ENCODE peak calls at places on chromosomes 5 and 9, in nine cellular contexts. X is astrocyte of the cerebellum, D is B cell, V is sigmoid colon, Q is Calu3, C is AG04450, M is dorsolateral prefrontal cortex, B is progenitor cell of endocrine pancreas, S is AG04449. W is an unnamed sample.

GRCh38 chr5:80744149-80744548 is 89.4 kb upstream of the DHFR start:
- DNase-seq in V (no peak), X (no peak), B (no peak), D (no peak), C (no peak), S (no peak), M (no peak), Q (no peak), W (no peak)

GRCh38 chr5:168023190-168023589 is 268.3 kb upstream of the WWC1 start:
- DNase-seq in M (peak), C (no peak), D (no peak), X (no peak), Q (no peak), V (peak), B (no peak), S (no peak), W (no peak)

GRCh38 chr5:58240286-58240685 is 219.6 kb downstream of the PLK2 start:
- DNase-seq in B (no peak), X (no peak), S (no peak), M (no peak), Q (no peak), D (no peak), V (no peak), C (peak), W (no peak)

GRCh38 chr9:131627846-131628820 is 82.8 kb downstream of the PRRT1B start:
- DNase-seq in X (peak), M (no peak), Q (no peak), C (no peak), B (no peak), S (no peak), V (no peak), D (peak), W (no peak)

GRCh38 chr5:15966066-15966640 is 213.4 kb downstream of the MARCHF11 start:
- DNase-seq in M (no peak), X (no peak), B (no peak), D (no peak), C (no peak), Q (no peak), V (no peak), S (no peak), W (no peak)

GRCh38 chr5:103260951-103261350 is 2.4 kb downstream of the MACIR start:
- DNase-seq in D (no peak), S (no peak), M (no peak), Q (no peak), C (no peak), X (no peak), V (no peak), B (no peak), W (no peak)

GRCh38 chr9:83062011-83062652 is 810 bp downstream of the RASEF start:
- DNase-seq in Q (peak), D (no peak), M (no peak), C (no peak), X (no peak), B (peak), S (no peak), V (no peak), W (no peak)

GRCh38 chr5:65982635-65983034 is 56.3 kb downstream of the ERBIN start:
- DNase-seq in M (no peak), C (no peak), V (no peak), B (no peak), X (no peak), S (no peak), Q (no peak), D (no peak), W (no peak)

GRCh38 chr9:134391319-134392231 is 65.3 kb downstream of the RXRA start:
- DNase-seq in X (no peak), B (no peak), V (no peak), S (no peak), D (peak), C (no peak), M (no peak), Q (no peak), W (no peak)

GRCh38 chr5:120452471-120452870 is 11.6 kb upstream of the PRR16 start:
- DNase-seq in Q (no peak), D (no peak), C (no peak), M (no peak), V (no peak), B (no peak), X (no peak), S (no peak), W (no peak)

GRCh38 chr5:179908528-179908927 is 831 bp upstream of the TBC1D9B start:
- DNase-seq in Q (no peak), D (no peak), S (no peak), V (no peak), C (no peak), M (no peak), B (peak), X (no peak), W (no peak)

GRCh38 chr9:124116683-124117363 is 105.3 kb downstream of the LHX2 start:
- DNase-seq in X (no peak), C (no peak), D (no peak), V (no peak), Q (no peak), B (no peak), S (no peak), M (no peak), W (no peak)

GRCh38 chr9:118575341-118576070 is 793.7 kb downstream of the BRINP1 start:
- DNase-seq in D (no peak), Q (no peak), X (no peak), M (no peak), C (no peak), S (no peak), B (no peak), V (no peak), W (no peak)

GRCh38 chr9:137255448-137256114 is 454 bp downstream of the NELFB start:
- DNase-seq in X (no peak), Q (peak), V (no peak), S (no peak), D (no peak), C (no peak), M (peak), B (peak), W (no peak)

GRCh38 chr5:145917288-145917687 is 19.1 kb upstream of the SH3RF2 start:
- DNase-seq in D (no peak), S (no peak), M (no peak), V (no peak), X (no peak), C (no peak), B (no peak), Q (no peak), W (no peak)

GRCh38 chr9:124030969-124031451 is 19.4 kb downstream of the LHX2 start:
- DNase-seq in X (peak), B (no peak), V (no peak), C (no peak), Q (no peak), S (peak), M (no peak), D (no peak), W (no peak)

GRCh38 chr5:2259494-2260107 is 376.9 kb upstream of the IRX4 start:
- DNase-seq in B (no peak), Q (no peak), X (no peak), M (no peak), C (no peak), V (no peak), S (no peak), D (no peak), W (no peak)

GRCh38 chr9:135478858-135479468 is 619 bp upstream of the PPP1R26 start:
- DNase-seq in M (no peak), B (peak), D (peak), C (no peak), X (no peak), Q (peak), S (no peak), V (peak), W (no peak)
- TF ChIP-seq CTCF in M (no peak), B (peak), D (peak), C (peak), X (peak), Q (no peak), S (peak), V (no peak), W (no peak)

DNA sequence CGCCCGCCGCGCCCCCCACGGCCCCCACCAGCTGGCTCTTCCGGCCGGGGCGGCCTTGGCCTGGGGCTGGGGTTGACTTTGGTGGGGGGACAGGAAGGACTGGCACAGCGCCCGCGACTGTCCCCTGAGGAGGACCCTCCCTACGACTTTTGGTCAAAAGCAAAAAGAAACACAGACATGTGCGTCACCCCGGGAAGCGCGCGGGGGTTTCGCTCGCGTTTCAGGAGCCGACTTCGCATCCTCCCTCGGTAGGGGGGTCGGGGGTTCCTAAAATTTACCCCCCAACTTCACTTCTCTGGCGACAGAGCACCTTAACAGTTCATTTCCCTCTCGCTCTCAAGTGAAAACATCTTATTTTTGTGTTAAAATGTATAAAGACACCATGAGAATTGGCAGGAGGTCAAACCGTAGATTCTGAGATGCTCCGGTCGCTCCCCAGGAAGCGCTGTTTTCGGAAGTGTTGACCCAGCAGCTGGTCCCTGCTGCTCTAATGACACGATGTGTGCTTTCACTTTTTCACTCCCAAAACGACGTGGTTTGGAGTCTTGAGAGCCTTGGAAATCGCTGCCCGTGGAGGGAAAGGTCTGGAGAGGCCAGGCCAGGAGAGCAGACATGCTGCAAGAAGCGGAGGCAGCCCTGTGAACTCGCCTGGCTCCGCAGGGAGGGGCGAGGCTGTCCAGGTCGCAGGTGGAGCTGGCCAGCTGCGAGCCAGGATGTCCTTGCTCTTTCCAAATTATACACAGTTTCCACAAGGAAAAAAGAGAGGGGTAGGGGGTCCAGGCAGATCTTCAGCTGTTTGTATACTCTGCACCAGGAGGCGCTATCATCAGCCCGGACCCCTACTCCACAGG is 248.2 kb upstream of the ANKRD55 start:
- DNase-seq in M (peak), D (peak), B (no peak), X (no peak), Q (no peak), C (no peak), V (peak), S (no peak), W (peak)
- TF ChIP-seq CTCF in M (no peak), D (peak), B (peak), X (peak), Q (no peak), C (peak), V (no peak), S (peak), W (peak)

GRCh38 chr9:17793713-17794622 is 215.1 kb downstream of the SH3GL2 start:
- DNase-seq in D (no peak), V (no peak), B (no peak), M (no peak), S (no peak), C (no peak), X (no peak), Q (peak), W (no peak)
- TF ChIP-seq CTCF in D (no peak), V (no peak), B (peak), M (no peak), S (peak), C (no peak), X (no peak), Q (peak), W (peak)

GRCh38 chr5:127562252-127562651 is 44.8 kb downstream of the PRRC1 start:
- DNase-seq in S (no peak), D (no peak), V (no peak), Q (no peak), X (no peak), B (no peak), M (no peak), C (no peak), W (no peak)
- TF ChIP-seq CTCF in S (no peak), D (no peak), V (peak), Q (peak), X (peak), B (peak), M (peak), C (peak), W (no peak)

GRCh38 chr9:110186254-110186653 is 21.7 kb downstream of the C9orf152 start:
- DNase-seq in X (no peak), C (no peak), V (no peak), B (no peak), Q (no peak), D (no peak), M (no peak), S (no peak), W (no peak)
- TF ChIP-seq CTCF in X (no peak), C (no peak), V (no peak), B (no peak), Q (no peak), D (no peak), M (no peak), S (no peak), W (no peak)

DNA sequence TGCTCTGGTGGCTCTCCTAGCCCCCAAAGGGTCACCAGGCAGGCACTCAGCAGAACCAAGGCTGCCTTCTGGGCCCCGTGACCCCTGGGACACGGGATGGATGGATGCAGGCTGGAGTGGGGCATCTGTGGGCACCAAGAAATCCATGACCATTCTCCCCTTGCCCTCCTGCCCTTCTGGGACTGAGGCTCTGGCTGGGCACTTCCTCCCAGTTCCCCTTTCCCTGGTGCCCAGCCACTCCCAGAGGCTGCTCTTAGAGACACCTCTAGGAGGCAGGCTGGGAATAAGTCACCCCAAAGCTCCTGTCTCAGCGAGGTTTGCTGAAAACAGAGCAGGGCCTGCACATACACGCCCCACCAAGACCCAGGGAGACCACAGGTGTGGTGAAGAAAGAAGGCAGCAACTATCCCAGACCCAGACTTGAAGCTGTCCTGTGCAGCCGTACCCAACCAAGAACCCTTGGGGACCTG is 943 bp downstream of the STING1 start:
- DNase-seq in X (no peak), M (no peak), D (peak), V (peak), S (no peak), Q (peak), C (no peak), B (no peak), W (no peak)
- TF ChIP-seq CTCF in X (peak), M (no peak), D (no peak), V (no peak), S (peak), Q (no peak), C (peak), B (no peak), W (no peak)

GRCh38 chr9:104093162-104093561 is 947 bp upstream of the SMC2 start:
- DNase-seq in M (no peak), X (no peak), Q (no peak), B (no peak), S (no peak), D (no peak), V (no peak), C (no peak), W (no peak)

GRCh38 chr9:104092192-104092591 is 1.9 kb upstream of the SMC2 start:
- DNase-seq in V (no peak), B (no peak), Q (no peak), X (no peak), S (no peak), C (no peak), M (no peak), D (no peak), W (no peak)

GRCh38 chr9:104091028-104091590 is 3.0 kb upstream of the SMC2 start:
- DNase-seq in Q (no peak), D (no peak), M (no peak), X (peak), C (no peak), B (no peak), S (no peak), V (no peak), W (no peak)

GRCh38 chr9:104090578-104090977 is 3.5 kb upstream of the SMC2 start:
- DNase-seq in X (no peak), D (no peak), M (no peak), C (no peak), B (no peak), Q (no peak), V (no peak), S (no peak), W (no peak)

GRCh38 chr9:104091708-104092107 is 2.4 kb upstream of the SMC2 start:
- DNase-seq in S (no peak), V (peak), Q (no peak), B (no peak), M (no peak), D (no peak), X (peak), C (peak), W (no peak)
- TF ChIP-seq CTCF in S (no peak), V (peak), Q (no peak), B (no peak), M (no peak), D (no peak), X (peak), C (peak), W (no peak)

GRCh38 chr9:32395483-32396216 is 11.2 kb downstream of the ACO1 start:
- DNase-seq in M (no peak), X (peak), Q (peak), D (no peak), B (no peak), S (peak), C (peak), V (peak), W (no peak)
- TF ChIP-seq CTCF in M (no peak), X (peak), Q (no peak), D (no peak), B (no peak), S (peak), C (peak), V (no peak), W (no peak)

GRCh38 chr5:90136952-90137528 is 272.5 kb downstream of the CETN3 start:
- DNase-seq in X (no peak), D (no peak), Q (no peak), M (no peak), S (no peak), V (no peak), C (no peak), B (no peak), W (no peak)

GRCh38 chr5:90134892-90135291 is 274.7 kb downstream of the CETN3 start:
- DNase-seq in B (no peak), D (no peak), X (no peak), S (no peak), Q (peak), M (peak), C (peak), V (peak), W (no peak)

GRCh38 chr5:90133941-90134340 is 275.6 kb downstream of the CETN3 start:
- DNase-seq in V (no peak), D (no peak), Q (no peak), S (no peak), X (no peak), M (no peak), B (no peak), C (no peak), W (no peak)

GRCh38 chr5:90134381-90134780 is 275.2 kb downstream of the CETN3 start:
- DNase-seq in V (no peak), Q (no peak), D (no peak), C (no peak), M (no peak), S (no peak), B (no peak), X (no peak), W (no peak)

GRCh38 chr5:90135979-90136378 is 273.6 kb downstream of the CETN3 start:
- DNase-seq in S (no peak), V (no peak), D (no peak), C (no peak), X (no peak), Q (peak), B (no peak), M (no peak), W (no peak)
- TF ChIP-seq CTCF in S (no peak), V (no peak), D (no peak), C (no peak), X (no peak), Q (no peak), B (peak), M (no peak), W (no peak)